ENCODE peak calls at places on chromosomes 4 and X, in ten cellular contexts. B is IMR-90, Z is ovary, V is endothelial cell of umbilical vein, W is HCT116, R is H1, T is body of pancreas, M is GM12878, Q is stomach, X is thyroid gland. U is an unnamed sample.

GRCh38 chrX:74449322-74449936 is 28.1 kb downstream of the SLC16A2 start:
- DNase-seq in B (peak), Z (no peak), V (no peak), W (peak), R (no peak), T (peak), M (no peak), Q (peak), X (peak), U (peak)

GRCh38 chr4:144579411-144580020 is 66.4 kb upstream of the HHIP start:
- DNase-seq in B (peak), Z (no peak), V (peak), W (no peak), R (no peak), T (no peak), M (no peak), Q (no peak), X (no peak), U (no peak)

GRCh38 chr4:16875487-16875886 is 23.0 kb downstream of the LDB2 start:
- DNase-seq in B (peak), Z (no peak), V (peak), W (no peak), R (no peak), T (no peak), M (no peak), Q (no peak), X (no peak), U (no peak)

GRCh38 chr4:175622887-175623286 is 189.2 kb downstream of the GPM6A start:
- DNase-seq in B (no peak), Z (no peak), V (no peak), W (no peak), R (no peak), T (no peak), M (no peak), Q (no peak), X (no peak), U (no peak)

GRCh38 chr4:180449395-180449956 is 1793.7 kb upstream of the TENM3 start:
- DNase-seq in B (peak), Z (no peak), V (no peak), W (peak), R (peak), T (no peak), M (no peak), Q (no peak), X (peak), U (no peak)

GRCh38 chrX:44422631-44423030 is 79.2 kb upstream of the EFHC2 start:
- DNase-seq in B (no peak), Z (no peak), V (no peak), W (no peak), R (no peak), T (no peak), M (no peak), Q (no peak), X (no peak), U (no peak)

GRCh38 chr4:2911868-2912267 is 51.3 kb downstream of the NOP14 start:
- DNase-seq in B (no peak), Z (no peak), V (no peak), W (no peak), R (no peak), T (no peak), M (no peak), Q (no peak), X (no peak), U (no peak)

GRCh38 chrX:118974908-118975671 is 672 bp downstream of the LONRF3 start:
- DNase-seq in B (no peak), Z (peak), V (peak), W (no peak), R (no peak), T (peak), M (no peak), Q (peak), X (peak), U (peak)

GRCh38 chr4:151917145-151917775 is 156.5 kb upstream of the GATB start:
- DNase-seq in B (no peak), Z (no peak), V (no peak), W (no peak), R (no peak), T (no peak), M (no peak), Q (no peak), X (no peak), U (no peak)

GRCh38 chrX:47093248-47093647 is 15.0 kb downstream of the RGN start:
- DNase-seq in B (peak), Z (no peak), V (peak), W (peak), R (no peak), T (no peak), M (no peak), Q (no peak), X (no peak), U (no peak)

GRCh38 chrX:150364347-150365050 is 1.4 kb downstream of the MAMLD1 start:
- DNase-seq in B (peak), Z (peak), V (peak), W (no peak), R (no peak), T (peak), M (no peak), Q (no peak), X (peak), U (no peak)

GRCh38 chr4:145736241-145736831 is 56.4 kb downstream of the C4orf51 start:
- DNase-seq in B (no peak), Z (no peak), V (peak), W (no peak), R (no peak), T (peak), M (no peak), Q (peak), X (peak), U (peak)

GRCh38 chr4:40327340-40327739 is 7.8 kb upstream of the CHRNA9 start:
- DNase-seq in B (no peak), Z (no peak), V (no peak), W (no peak), R (no peak), T (no peak), M (no peak), Q (no peak), X (no peak), U (no peak)

GRCh38 chrX:47637546-47638195 is 7.9 kb upstream of the CFP start:
- DNase-seq in B (no peak), Z (peak), V (peak), W (no peak), R (no peak), T (no peak), M (no peak), Q (peak), X (peak), U (no peak)

GRCh38 chr4:155809835-155810234 is 51.0 kb downstream of the GUCY1B1 start:
- DNase-seq in B (peak), Z (no peak), V (peak), W (peak), R (no peak), T (no peak), M (peak), Q (no peak), X (no peak), U (no peak)

GRCh38 chr4:86359944-86360478 is at the start of gene MAPK10:
- DNase-seq in B (peak), Z (peak), V (peak), W (no peak), R (peak), T (peak), M (peak), Q (peak), X (peak), U (peak)

GRCh38 chrX:12139934-12140611 is 1.8 kb downstream of the FRMPD4 start:
- DNase-seq in B (peak), Z (no peak), V (no peak), W (no peak), R (no peak), T (no peak), M (no peak), Q (no peak), X (no peak), U (no peak)

GRCh38 chrX:1006156-1006730 is 206.2 kb downstream of the CRLF2 start:
- DNase-seq in B (no peak), Z (no peak), V (no peak), W (no peak), R (no peak), T (no peak), M (no peak), Q (no peak), X (no peak), U (no peak)

GRCh38 chr4:20418865-20419451 is 167.3 kb downstream of the SLIT2 start:
- DNase-seq in B (peak), Z (no peak), V (peak), W (peak), R (no peak), T (no peak), M (peak), Q (no peak), X (no peak), U (peak)

GRCh38 chr4:186932631-186933150 is 209.0 kb upstream of the FAT1 start:
- DNase-seq in B (peak), Z (no peak), V (peak), W (peak), R (no peak), T (no peak), M (no peak), Q (no peak), X (no peak), U (no peak)

GRCh38 chr4:118033148-118034060 is 882 bp upstream of the NDST3 start:
- DNase-seq in B (peak), Z (peak), V (peak), W (peak), R (no peak), T (peak), M (no peak), Q (peak), X (peak), U (peak)

GRCh38 chrX:43108828-43109227 is 330.9 kb upstream of the PPP1R2C start:
- DNase-seq in B (no peak), Z (no peak), V (no peak), W (no peak), R (no peak), T (no peak), M (no peak), Q (no peak), X (no peak), U (no peak)

GRCh38 chrX:54721424-54721823 is 76.6 kb downstream of the ITIH6 start:
- DNase-seq in B (no peak), Z (no peak), V (no peak), W (peak), R (no peak), T (no peak), M (no peak), Q (no peak), X (no peak), U (no peak)

GRCh38 chrX:10557166-10557565 is 63.2 kb downstream of the MID1 start:
- DNase-seq in B (no peak), Z (no peak), V (no peak), W (no peak), R (no peak), T (no peak), M (no peak), Q (no peak), X (no peak), U (no peak)

GRCh38 chr4:31081375-31081774 is 361.2 kb downstream of the PCDH7 start:
- DNase-seq in B (peak), Z (no peak), V (no peak), W (no peak), R (no peak), T (no peak), M (no peak), Q (no peak), X (no peak), U (no peak)

GRCh38 chr4:27050731-27051130 is 190.1 kb downstream of the STIM2 start:
- DNase-seq in B (no peak), Z (no peak), V (no peak), W (no peak), R (no peak), T (no peak), M (no peak), Q (no peak), X (no peak), U (no peak)

GRCh38 chrX:154526901-154527675 is 11.1 kb upstream of the FAM3A start:
- DNase-seq in B (peak), Z (peak), V (peak), W (peak), R (no peak), T (peak), M (peak), Q (peak), X (peak), U (peak)
- TF ChIP-seq POLR2A in B (no peak), Z (no peak), V (no peak), W (no peak), R (peak), T (peak), M (peak), Q (no peak), X (no peak), U (peak)

DNA sequence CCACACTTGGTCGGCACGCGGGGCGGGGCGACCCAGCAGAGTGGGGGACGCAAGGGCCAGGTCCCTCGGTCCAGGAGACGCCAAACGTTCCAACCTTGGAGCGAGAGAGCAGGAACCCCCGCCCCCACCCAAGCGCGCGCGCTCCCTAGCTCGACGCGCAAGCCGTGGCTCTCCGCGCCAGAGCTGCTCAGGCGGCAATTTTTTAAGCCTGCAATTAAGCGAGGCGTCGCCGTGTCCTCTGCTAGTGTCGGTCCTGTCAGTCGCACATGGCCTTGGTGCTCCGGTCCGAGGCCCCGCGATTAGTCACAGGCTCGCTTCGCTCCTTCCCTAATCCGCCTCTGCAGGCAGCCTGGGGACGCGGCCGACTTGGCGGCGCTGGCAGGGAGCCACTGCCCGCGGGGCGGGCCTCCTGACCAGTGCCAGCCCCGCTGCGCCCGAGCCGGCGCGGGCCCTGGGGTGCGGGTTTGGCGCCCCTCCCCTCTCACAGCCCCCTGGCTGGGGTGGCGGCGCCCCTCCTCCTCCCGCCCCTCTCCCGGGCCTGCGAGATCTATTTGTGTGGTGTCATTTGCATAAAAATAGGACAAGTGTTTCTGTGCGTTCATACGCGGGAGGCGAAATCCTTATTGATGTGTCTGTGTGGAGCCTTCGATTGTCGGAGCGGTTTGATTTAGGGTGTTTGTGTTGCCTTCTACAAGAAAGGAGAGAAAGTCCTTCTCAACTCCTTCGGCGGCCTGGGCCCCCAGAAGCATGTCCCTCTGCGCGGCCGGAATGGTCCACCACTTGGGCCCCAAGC is 9.7 kb upstream of the BCOR start:
- DNase-seq in B (no peak), Z (peak), V (peak), W (peak), R (no peak), T (peak), M (no peak), Q (peak), X (peak), U (peak)
- H3K27ac ChIP-seq in B (no peak), Z (peak), V (peak), W (peak), R (no peak), T (peak), M (no peak), Q (peak), X (no peak), U (peak)

GRCh38 chr4:162931257-162931648 is 235.4 kb downstream of the NAF1 start:
- DNase-seq in B (no peak), Z (no peak), V (no peak), W (no peak), R (no peak), T (no peak), M (no peak), Q (no peak), X (no peak), U (no peak)
- TF ChIP-seq POLR2A in B (no peak), Z (no peak), V (no peak), W (no peak), R (no peak), T (no peak), M (no peak), Q (no peak), X (no peak), U (no peak)

GRCh38 chrX:135544338-135544948 is 24.0 kb downstream of the INTS6L start:
- DNase-seq in B (no peak), Z (no peak), V (peak), W (no peak), R (no peak), T (no peak), M (no peak), Q (no peak), X (peak), U (no peak)
- H3K27ac ChIP-seq in B (no peak), Z (no peak), V (no peak), W (no peak), R (no peak), T (no peak), M (no peak), Q (no peak), X (no peak), U (no peak)

GRCh38 chrX:15675490-15675921 is 10.9 kb upstream of the CLTRN start:
- DNase-seq in B (no peak), Z (peak), V (no peak), W (peak), R (no peak), T (peak), M (no peak), Q (peak), X (peak), U (peak)
- TF ChIP-seq POLR2A in B (peak), Z (peak), V (no peak), W (no peak), R (no peak), T (no peak), M (no peak), Q (no peak), X (no peak), U (peak)

GRCh38 chr4:170193496-170193895 is 103.7 kb upstream of the AADAT start:
- DNase-seq in B (no peak), Z (no peak), V (no peak), W (no peak), R (no peak), T (no peak), M (no peak), Q (no peak), X (no peak), U (no peak)
- H3K27ac ChIP-seq in B (no peak), Z (no peak), V (no peak), W (no peak), R (no peak), T (no peak), M (no peak), Q (no peak), X (no peak), U (no peak)

GRCh38 chr4:159369256-159369655 is 266.4 kb downstream of the RAPGEF2 start:
- DNase-seq in B (no peak), Z (no peak), V (no peak), W (no peak), R (no peak), T (no peak), M (no peak), Q (no peak), X (no peak), U (no peak)

GRCh38 chr4:159376289-159376688 is 273.4 kb downstream of the RAPGEF2 start:
- DNase-seq in B (no peak), Z (no peak), V (no peak), W (no peak), R (no peak), T (no peak), M (no peak), Q (no peak), X (no peak), U (no peak)

GRCh38 chr4:159378056-159378616 is 275.3 kb downstream of the RAPGEF2 start:
- DNase-seq in B (no peak), Z (no peak), V (no peak), W (no peak), R (no peak), T (no peak), M (no peak), Q (no peak), X (no peak), U (no peak)

GRCh38 chr4:159370316-159370715 is 267.4 kb downstream of the RAPGEF2 start:
- DNase-seq in B (no peak), Z (no peak), V (no peak), W (no peak), R (no peak), T (no peak), M (no peak), Q (no peak), X (no peak), U (no peak)

GRCh38 chr4:159374749-159375535 is 272.1 kb downstream of the RAPGEF2 start:
- DNase-seq in B (peak), Z (no peak), V (no peak), W (no peak), R (no peak), T (no peak), M (no peak), Q (no peak), X (no peak), U (no peak)
- TF ChIP-seq POLR2A in B (no peak), Z (no peak), V (no peak), W (no peak), R (no peak), T (no peak), M (no peak), Q (no peak), X (no peak), U (no peak)

GRCh38 chr4:122687450-122688121 is 44.9 kb upstream of the BBS12 start:
- DNase-seq in B (no peak), Z (no peak), V (no peak), W (no peak), R (no peak), T (no peak), M (no peak), Q (no peak), X (no peak), U (no peak)
- H3K27ac ChIP-seq in B (no peak), Z (no peak), V (no peak), W (no peak), R (no peak), T (no peak), M (peak), Q (no peak), X (no peak), U (no peak)

GRCh38 chr4:47463235-47463956 is at the start of gene COMMD8:
- DNase-seq in B (peak), Z (peak), V (peak), W (peak), R (peak), T (peak), M (peak), Q (peak), X (peak), U (peak)
- TF ChIP-seq POLR2A in B (peak), Z (peak), V (peak), W (no peak), R (peak), T (peak), M (peak), Q (no peak), X (no peak), U (peak)

GRCh38 chr4:53592128-53592527 is 842 bp upstream of the LNX1 start:
- DNase-seq in B (peak), Z (no peak), V (peak), W (no peak), R (no peak), T (peak), M (no peak), Q (no peak), X (no peak), U (peak)

GRCh38 chr4:53591372-53591892 is at the start of gene LNX1:
- DNase-seq in B (no peak), Z (no peak), V (no peak), W (peak), R (peak), T (peak), M (no peak), Q (peak), X (peak), U (peak)

GRCh38 chr4:53595204-53595603 is 3.9 kb upstream of the LNX1 start:
- DNase-seq in B (no peak), Z (no peak), V (no peak), W (no peak), R (no peak), T (no peak), M (no peak), Q (no peak), X (no peak), U (no peak)

GRCh38 chr4:53593765-53594164 is 2.5 kb upstream of the LNX1 start:
- DNase-seq in B (no peak), Z (no peak), V (no peak), W (no peak), R (no peak), T (no peak), M (no peak), Q (no peak), X (no peak), U (no peak)

DNA sequence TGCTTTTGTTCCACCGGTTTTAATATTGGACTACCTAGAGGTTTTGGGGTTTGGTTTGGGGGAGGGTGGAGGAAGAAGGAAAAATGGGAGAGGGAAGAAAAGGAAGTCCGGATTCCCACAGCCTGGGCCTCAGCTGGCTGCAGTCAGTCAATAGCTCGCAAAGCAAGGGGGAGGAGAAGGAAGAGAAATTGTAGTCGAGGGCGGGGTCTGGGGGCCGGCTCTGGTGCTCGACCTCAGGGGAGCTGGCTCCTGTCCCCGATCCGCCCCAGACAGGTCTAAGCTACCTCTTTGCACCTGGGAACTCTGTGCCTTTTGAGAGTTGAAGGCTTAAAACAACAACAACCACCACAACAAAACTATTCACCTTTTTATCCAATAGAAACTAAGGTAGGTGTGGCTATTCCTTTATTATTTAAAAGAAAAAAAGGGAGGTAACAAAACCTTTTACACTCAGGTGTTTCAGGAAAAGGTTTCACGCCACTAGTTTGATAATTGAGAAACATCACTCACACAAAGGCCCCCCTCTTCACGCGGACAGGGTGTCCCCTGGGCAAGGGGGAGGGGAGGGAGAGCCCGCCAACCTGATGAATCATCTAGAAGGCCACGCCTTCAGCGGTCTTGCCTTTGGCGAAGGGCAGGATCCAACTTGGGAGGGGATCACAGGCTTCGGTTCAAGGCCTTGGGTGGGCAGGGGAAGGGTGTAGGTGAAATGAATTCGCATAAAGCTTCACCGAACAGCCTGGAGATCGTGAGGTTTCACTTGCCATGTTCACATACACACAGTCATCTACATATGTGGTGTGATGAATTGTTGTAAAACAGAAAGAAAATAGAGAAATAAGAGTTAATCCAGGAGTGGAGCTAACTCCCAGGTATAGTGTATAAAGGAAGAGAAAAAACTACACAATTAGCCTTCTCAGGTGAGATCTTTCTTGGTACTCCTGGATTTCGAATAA is 1.7 kb upstream of the LNX1 start:
- DNase-seq in B (no peak), Z (peak), V (peak), W (no peak), R (peak), T (peak), M (no peak), Q (peak), X (peak), U (peak)
- H3K27ac ChIP-seq in B (no peak), Z (no peak), V (peak), W (peak), R (peak), T (peak), M (no peak), Q (peak), X (peak), U (peak)